ENCODE peak calls at places on chromosomes 11 and 22, in five cellular contexts. D is SK-N-DZ; A is T-helper 2 cell treated with Interferon-gamma antibody and Interleukin-4, amounts not matched to agents 5 μg/mL and 100 μg/mL, for 36 hours; Y is NCI-H1417; Q is HAP-1. W is an unnamed sample.

GRCh38 chr11:68942751-68943271 is 38.0 kb downstream of the MRGPRD start:
- DNase-seq in Q (no peak), D (no peak), A (no peak), Y (no peak), W (no peak)

GRCh38 chr11:47177846-47178245 is 1.2 kb upstream of the ARFGAP2 start:
- DNase-seq in Q (no peak), A (no peak), D (no peak), Y (no peak), W (no peak)

GRCh38 chr22:17717708-17718107 is 56.6 kb downstream of the BID start:
- DNase-seq in A (no peak), D (no peak), Q (no peak), Y (no peak), W (no peak)

GRCh38 chr11:1570896-1571759 is 943 bp downstream of the DUSP8 start:
- DNase-seq in Y (no peak), D (peak), Q (peak), A (no peak), W (no peak)

GRCh38 chr11:61153593-61154090 is 7.6 kb downstream of the VPS37C start:
- DNase-seq in D (no peak), A (no peak), Q (no peak), Y (no peak), W (no peak)

GRCh38 chr11:28464252-28464867 is 356.2 kb downstream of the METTL15 start:
- DNase-seq in Y (no peak), D (no peak), Q (no peak), A (no peak), W (peak)

GRCh38 chr11:76640540-76640939 is 30.0 kb downstream of the LRRC32 start:
- DNase-seq in A (no peak), D (no peak), Q (no peak), Y (peak), W (no peak)

GRCh38 chr11:91163619-91164451 is 941.0 kb upstream of the CHORDC1 start:
- DNase-seq in A (no peak), Y (no peak), D (peak), Q (no peak), W (no peak)

GRCh38 chr11:15616130-15617105 is 501.7 kb downstream of the INSC start:
- DNase-seq in Q (no peak), A (no peak), Y (no peak), D (peak), W (no peak)

GRCh38 chr11:92272651-92273050 is 48.0 kb downstream of the FAT3 start:
- DNase-seq in A (no peak), Q (no peak), D (no peak), Y (no peak), W (no peak)

GRCh38 chr11:13238879-13239514 is 38.6 kb upstream of the BMAL1 start:
- DNase-seq in D (peak), A (peak), Y (peak), Q (peak), W (no peak)

W was measured in BJ.